ENCODE peak calls at places on chromosome X, in five cellular contexts. P is cardiac muscle cell, J is lower lobe of right lung, X is mucosa of descending colon, F is A549. L is an unnamed sample.

GRCh38 chrX:141832247-141832646 is 5.9 kb upstream of the MAGEC3 start:
- DNase-seq in P (no peak), J (no peak), X (no peak), F (no peak), L (no peak)

GRCh38 chrX:30822068-30822671 is 66.9 kb downstream of the TAB3 start:
- DNase-seq in P (peak; percentile 7), J (no peak), X (no peak), F (no peak), L (no peak)

GRCh38 chrX:132603700-132604286 is 115.0 kb upstream of the MBNL3 start:
- DNase-seq in P (no peak), J (no peak), X (no peak), F (no peak), L (no peak)

GRCh38 chrX:107630031-107630689 is 1.9 kb downstream of the PRPS1 start:
- DNase-seq in P (no peak), J (no peak), X (no peak), F (no peak), L (no peak)

GRCh38 chrX:113330416-113330815 is 489.8 kb upstream of the AMOT start:
- DNase-seq in P (no peak), J (no peak), X (no peak), F (no peak), L (no peak)

GRCh38 chrX:75303795-75304194 is 29.9 kb downstream of the UPRT start:
- DNase-seq in P (peak; percentile 76), J (no peak), X (no peak), F (no peak), L (no peak)

GRCh38 chrX:136214551-136214950 is 36.6 kb downstream of the MAP7D3 start:
- DNase-seq in P (peak; percentile 88), J (no peak), X (no peak), F (no peak), L (no peak)

GRCh38 chrX:80879143-80879542 is 69.5 kb upstream of the BRWD3 start:
- DNase-seq in P (no peak), J (no peak), X (no peak), F (no peak), L (peak; percentile 47)

GRCh38 chrX:15911729-15912550 is 57.3 kb upstream of the AP1S2 start:
- DNase-seq in P (peak; percentile 63), J (no peak), X (no peak), F (no peak), L (no peak)

GRCh38 chrX:129808829-129809745 is 29.3 kb downstream of the SASH3 start:
- DNase-seq in P (peak; percentile 48), J (no peak), X (no peak), F (no peak), L (no peak)

GRCh38 chrX:68684919-68685304 is 37.4 kb downstream of the STARD8 start:
- DNase-seq in P (no peak), J (no peak), X (no peak), F (no peak), L (no peak)

GRCh38 chrX:78957768-78958130 is 12.6 kb downstream of the P2RY10 start:
- DNase-seq in P (no peak), J (no peak), X (no peak), F (no peak), L (no peak)

GRCh38 chrX:40877869-40878268 is 142.5 kb upstream of the MED14 start:
- DNase-seq in P (peak; percentile 34), J (no peak), X (no peak), F (no peak), L (no peak)

GRCh38 chrX:17374619-17375360 is at the start of gene NHS:
- DNase-seq in P (peak; percentile 83), J (peak; percentile 52), X (peak; percentile 77), F (peak; percentile 68), L (peak; percentile 77)

GRCh38 chrX:19789376-19789775 is 98.0 kb downstream of the SH3KBP1 start:
- DNase-seq in P (no peak), J (no peak), X (no peak), F (no peak), L (no peak)

GRCh38 chrX:53357799-53358530 is 64.5 kb downstream of the SMC1A start:
- DNase-seq in P (peak; percentile 76), J (no peak), X (no peak), F (no peak), L (no peak)

GRCh38 chrX:48910926-48911406 is 480 bp downstream of the SLC35A2 start:
- DNase-seq in P (no peak), J (no peak), X (no peak), F (no peak), L (no peak)

GRCh38 chrX:4844376-4844775 is 1130.9 kb upstream of the PRKX start:
- DNase-seq in P (no peak), J (no peak), X (no peak), F (no peak), L (no peak)

GRCh38 chrX:18973527-18974192 is 10.3 kb downstream of the PHKA2 start:
- DNase-seq in P (peak; percentile 23), J (no peak), X (no peak), F (no peak), L (peak; percentile 34)

GRCh38 chrX:13084611-13085010 is 40.2 kb upstream of the FAM9C start:
- DNase-seq in P (no peak), J (no peak), X (no peak), F (no peak), L (no peak)

GRCh38 chrX:13085533-13085932 is 41.1 kb upstream of the FAM9C start:
- DNase-seq in P (no peak), J (no peak), X (no peak), F (no peak), L (no peak)

GRCh38 chrX:13086076-13086475 is 41.7 kb upstream of the FAM9C start:
- DNase-seq in P (no peak), J (no peak), X (no peak), F (no peak), L (no peak)

GRCh38 chrX:13088155-13088485 is 43.7 kb upstream of the FAM9C start:
- DNase-seq in P (no peak), J (no peak), X (no peak), F (no peak), L (no peak)

DNA sequence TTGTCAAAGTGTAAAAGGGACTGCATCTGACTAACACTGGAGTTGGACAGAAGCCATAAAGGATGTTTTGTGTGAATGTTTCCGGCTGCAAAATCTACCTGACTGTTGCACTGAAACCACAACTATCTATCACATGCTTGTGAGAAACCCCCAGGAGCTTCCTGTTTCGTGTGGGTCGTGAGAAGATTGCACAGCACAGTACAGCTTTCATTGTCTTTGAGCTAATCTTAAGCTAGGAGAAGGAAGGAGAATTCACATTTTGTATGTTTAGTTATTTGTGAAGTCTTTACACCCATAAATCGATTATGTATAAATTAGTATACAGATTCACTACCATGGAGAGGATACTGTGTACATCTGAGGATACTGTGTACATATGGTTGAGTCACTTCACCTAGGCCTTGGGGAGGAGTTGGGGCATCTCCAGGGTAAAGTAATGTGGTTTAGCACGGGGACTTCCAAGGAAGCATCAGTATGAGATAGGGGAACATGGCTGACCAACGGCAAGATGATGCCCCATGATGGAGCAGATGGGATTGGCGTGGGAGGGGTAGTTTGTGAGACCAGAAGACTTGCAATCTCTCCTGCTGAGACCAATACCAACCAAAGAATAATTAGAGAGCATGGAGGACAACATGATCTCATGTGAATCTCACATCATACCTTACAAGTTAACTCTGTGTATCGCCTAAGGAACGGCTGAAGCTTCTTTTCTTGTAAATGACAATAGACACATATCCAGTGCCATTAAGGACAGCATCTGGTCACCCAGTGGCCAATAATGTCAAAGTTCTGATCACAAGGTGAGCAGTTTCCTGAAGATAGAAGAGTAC is 43.1 kb upstream of the FAM9C start:
- DNase-seq in P (peak; percentile 55), J (no peak), X (no peak), F (no peak), L (no peak)
- H3K4me3 ChIP-seq in P (no peak overlapping the region), J (no peak overlapping the region), X (no peak overlapping the region), F (no peak overlapping the region), L (no peak overlapping the region)

DNA sequence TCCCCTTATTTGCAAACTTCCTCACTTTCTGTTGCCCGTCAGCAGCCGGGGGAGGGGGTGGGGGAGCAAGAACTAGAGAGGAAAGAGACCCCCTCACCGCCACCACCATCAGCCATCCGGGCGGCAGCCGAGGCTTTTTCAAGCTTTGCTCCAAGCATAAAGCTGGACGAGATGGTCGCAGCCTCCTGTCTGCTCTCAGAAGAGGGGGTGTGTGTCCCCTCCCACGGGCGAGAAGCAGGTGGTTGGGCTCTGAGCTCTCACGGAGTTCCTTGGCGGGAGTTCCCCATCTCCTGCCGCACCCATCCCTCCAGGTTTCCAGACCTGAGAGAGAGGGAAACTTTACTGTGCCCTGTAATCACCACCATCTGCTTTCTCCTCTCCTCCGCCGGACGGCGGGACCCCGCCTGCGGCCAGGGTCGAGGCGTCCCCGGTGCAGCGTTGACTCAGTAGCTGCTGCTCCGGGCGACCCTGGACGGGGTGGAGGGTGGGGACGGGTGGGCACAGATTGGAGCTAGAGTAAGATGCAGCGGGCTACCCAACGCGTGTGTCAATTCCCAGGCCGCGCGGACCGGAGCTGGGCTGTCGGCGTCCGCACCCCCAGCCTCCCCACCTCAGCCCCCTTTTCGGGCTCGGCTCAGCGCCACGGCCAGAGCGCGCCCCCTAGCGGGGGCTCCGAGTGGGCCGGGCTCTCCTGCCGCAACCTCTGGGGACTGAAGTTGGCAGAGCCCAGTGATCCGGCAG is 4.8 kb upstream of the ARX start:
- DNase-seq in P (peak; percentile 18), J (no peak), X (no peak), F (peak; percentile 80), L (peak; percentile 56)
- TF ChIP-seq CTCF in P (peak; percentile 59), J (peak; percentile 46), X (peak; percentile 29), F (peak; percentile 84), L (peak; percentile 71)

DNA sequence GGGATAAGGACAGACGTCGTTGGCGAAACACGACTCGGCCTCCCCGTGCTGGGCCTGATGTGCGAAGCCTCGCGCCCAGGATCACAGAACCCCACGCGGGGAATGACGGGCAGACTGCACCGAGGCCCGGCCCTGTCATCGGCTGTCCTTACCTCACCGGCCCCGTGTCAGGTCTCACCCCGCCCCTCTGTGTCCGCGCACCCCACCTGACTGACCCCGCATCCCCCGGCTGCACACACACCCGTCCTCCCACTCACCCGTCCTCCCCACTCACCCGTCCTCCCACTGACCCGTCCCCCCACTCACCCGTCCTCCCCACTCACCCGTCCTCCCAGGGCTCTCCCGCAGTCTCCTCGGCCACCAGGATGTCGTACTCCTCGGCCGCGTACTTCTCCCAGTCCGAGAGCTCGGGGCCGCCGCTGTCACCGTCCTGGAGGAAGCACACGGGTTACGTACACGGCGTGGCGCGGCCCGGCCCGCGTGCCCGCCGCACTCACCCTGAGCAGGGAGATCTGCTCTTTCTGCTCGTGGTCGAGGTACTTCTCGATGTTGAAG is 19.8 kb upstream of the GTPBP6 start:
- DNase-seq in P (no peak), J (peak; percentile 44), X (peak; percentile 39), F (no peak), L (no peak)
- H3K9me3 ChIP-seq in P (no peaks in the 10 kb centered on the region), J (no peaks in the 10 kb centered on the region), X (no peaks in the 10 kb centered on the region), F (no peaks in the 10 kb centered on the region), L (no peaks in the 10 kb centered on the region)

DNA sequence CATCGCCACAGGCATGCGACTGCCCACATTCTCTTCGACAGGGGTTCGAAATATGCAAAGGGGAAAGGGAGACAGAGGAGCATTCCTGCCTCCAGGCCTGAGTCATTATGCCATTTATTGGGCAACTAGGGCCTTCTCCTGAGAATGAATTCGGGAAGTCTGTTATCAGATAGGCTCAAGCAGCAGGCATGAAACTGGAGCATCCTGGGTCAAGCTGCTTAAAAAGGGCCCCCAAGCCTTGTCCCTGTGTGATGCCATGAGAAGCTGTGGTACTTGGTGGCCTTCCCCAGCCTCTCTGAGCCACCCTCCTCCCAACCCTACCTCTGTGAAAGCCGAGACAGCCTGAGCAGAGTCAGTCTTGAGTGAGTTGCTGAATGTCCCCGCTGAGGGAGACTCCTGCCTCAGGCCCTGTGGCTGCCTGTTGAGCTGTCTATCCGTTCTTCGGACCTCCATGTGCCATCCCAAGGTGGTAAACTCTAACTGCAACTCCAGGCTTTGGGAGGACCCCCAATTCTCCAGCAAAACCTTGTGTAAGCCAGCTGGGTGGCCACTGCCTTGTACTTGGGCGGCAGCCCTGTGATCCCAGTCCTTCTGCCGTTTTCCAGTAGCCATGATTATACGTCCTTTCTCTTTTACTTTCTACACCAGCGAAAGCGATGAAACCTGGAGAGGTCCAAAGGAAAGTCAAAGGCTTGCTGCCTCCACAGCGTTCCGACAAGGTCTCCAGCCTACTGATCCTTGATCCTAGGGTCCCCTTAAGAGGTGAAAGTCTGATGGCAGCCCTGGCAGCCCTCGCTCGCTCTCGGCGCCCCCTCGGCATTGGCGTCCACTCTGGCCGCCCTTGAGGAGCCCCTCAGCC is 37.7 kb downstream of the NBDY start:
- DNase-seq in P (peak; percentile 66), J (no peak), X (no peak), F (no peak), L (no peak)
- H3K4me3 ChIP-seq in P (no peak overlapping the region), J (no peak overlapping the region), X (no peak overlapping the region), F (no peak overlapping the region), L (no peak overlapping the region)

L was measured in BE2C.